ENCODE peak calls at places on chromosomes 13 and 19, in four cellular contexts. O is activated CD4-positive, CD25-positive, alpha-beta regulatory T cell; P is mucosa of descending colon; M is AG20443. G is an unnamed sample.
A peak's percentile ranks its signal among the peaks of the same experiment; 100 is the strongest.

GRCh38 chr19:3760871-3761361 is 576 bp downstream of the APBA3 start:
- DNase-seq in O (no peak), M (no peak), P (no peak), G (no peak)

GRCh38 chr13:110561335-110562033 is at the start of gene RAB20:
- DNase-seq in M (peak; percentile 91), O (peak; percentile 14), P (peak; percentile 92), G (peak; percentile 69)

GRCh38 chr13:83881917-83882625 is at the start of gene SLITRK1:
- DNase-seq in P (peak; percentile 3), O (no peak), M (peak; percentile 39), G (peak; percentile 19)

GRCh38 chr13:25347156-25347555 is 24.6 kb upstream of the ATP8A2 start:
- DNase-seq in P (no peak), O (no peak), M (no peak), G (no peak)

GRCh38 chr13:93227280-93227905 is 786 bp downstream of the GPC6 start:
- DNase-seq in O (no peak), P (peak; percentile 11), M (peak; percentile 40), G (peak; percentile 55)

GRCh38 chr19:9308091-9308490 is 1.5 kb downstream of the ZNF699 start:
- DNase-seq in M (no peak), P (no peak), O (no peak), G (no peak)

GRCh38 chr13:26168835-26169234 is 53.3 kb downstream of the RNF6 start:
- DNase-seq in P (no peak), O (no peak), M (no peak), G (no peak)

GRCh38 chr19:13526552-13526951 is 20.3 kb upstream of the CACNA1A start:
- DNase-seq in O (no peak), P (no peak), M (peak; percentile 33), G (no peak)

GRCh38 chr19:29567366-29567915 is 38.6 kb upstream of the POP4 start:
- DNase-seq in M (no peak), O (no peak), P (no peak), G (no peak)

GRCh38 chr13:30314069-30314468 is 6.7 kb upstream of the KATNAL1 start:
- DNase-seq in M (no peak), O (no peak), P (no peak), G (no peak)

GRCh38 chr19:23771761-23772667 is 13.3 kb upstream of the ZNF681 start:
- DNase-seq in P (no peak), M (no peak), O (no peak), G (no peak)

GRCh38 chr13:113205428-113205931 is 3.0 kb downstream of the PCID2 start:
- DNase-seq in P (no peak), M (no peak), O (no peak), G (no peak)

GRCh38 chr19:18306903-18307681 is 15.8 kb downstream of the LSM4 start:
- DNase-seq in O (no peak), M (no peak), P (no peak), G (no peak)

GRCh38 chr13:99265823-99266426 is 7.7 kb upstream of the GPR18 start:
- DNase-seq in O (no peak), P (peak; percentile 56), M (peak; percentile 58), G (no peak)

GRCh38 chr13:27621116-27621365 is 651 bp upstream of the POLR1D start:
- DNase-seq in M (no peak), O (peak; percentile 22), P (peak; percentile 66), G (no peak)

GRCh38 chr13:77516342-77516789 is 19.1 kb upstream of the SCEL start:
- DNase-seq in O (no peak), P (no peak), M (peak; percentile 14), G (peak; percentile 44)

GRCh38 chr13:42747399-42747873 is 33.9 kb upstream of the FAM216B start:
- DNase-seq in P (peak; percentile 14), O (no peak), M (peak; percentile 86), G (peak; percentile 70)

GRCh38 chr13:109256866-109257760 is 529.3 kb downstream of the IRS2 start:
- DNase-seq in M (peak; percentile 79), O (no peak), P (no peak), G (peak; percentile 99)

GRCh38 chr19:39212377-39212742 is 8.3 kb upstream of the SYCN start:
- DNase-seq in O (peak; percentile 17), P (peak; percentile 50), M (no peak), G (no peak)

GRCh38 chr13:37047032-37047431 is 12.5 kb downstream of the SUPT20H start:
- DNase-seq in P (no peak), M (no peak), O (no peak), G (no peak)

GRCh38 chr13:29763426-29764180 is 86.8 kb downstream of the UBL3 start:
- DNase-seq in M (no peak), O (no peak), P (peak; percentile 45), G (no peak)

G was measured in NCI-H226.